ENCODE peak calls at places on chromosomes 1 and 21, in five cellular contexts. One of them, this sample, is unnamed.

GRCh38 chr1:41670558-41670957 is 186.1 kb upstream of the EDN2 start:
- DNase-seq in sigmoid colon: no peak
- DNase-seq in endodermal cell: no peak
- DNase-seq in body of pancreas: no peak
- DNase-seq in cardiac muscle cell: peak
- DNase-seq in this sample: no peak

GRCh38 chr1:38064232-38064903 is 17.8 kb upstream of the POU3F1 start:
- DNase-seq in sigmoid colon: no peak
- DNase-seq in endodermal cell: peak
- DNase-seq in body of pancreas: no peak
- DNase-seq in cardiac muscle cell: peak
- DNase-seq in this sample: no peak

GRCh38 chr1:97034651-97035050 is 313.1 kb downstream of the PTBP2 start:
- DNase-seq in sigmoid colon: no peak
- DNase-seq in endodermal cell: no peak
- DNase-seq in body of pancreas: no peak
- DNase-seq in cardiac muscle cell: no peak
- DNase-seq in this sample: no peak

GRCh38 chr1:229300099-229300757 is 29.3 kb downstream of the RAB4A start:
- DNase-seq in sigmoid colon: no peak
- DNase-seq in endodermal cell: no peak
- DNase-seq in body of pancreas: no peak
- DNase-seq in cardiac muscle cell: no peak
- DNase-seq in this sample: no peak

GRCh38 chr21:37983336-37984095 is 67.3 kb upstream of the KCNJ6 start:
- DNase-seq in sigmoid colon: no peak
- DNase-seq in endodermal cell: no peak
- DNase-seq in body of pancreas: no peak
- DNase-seq in cardiac muscle cell: no peak
- DNase-seq in this sample: no peak

GRCh38 chr1:220431840-220432239 is 96.1 kb upstream of the MARK1 start:
- DNase-seq in sigmoid colon: no peak
- DNase-seq in endodermal cell: no peak
- DNase-seq in body of pancreas: no peak
- DNase-seq in cardiac muscle cell: no peak
- DNase-seq in this sample: no peak

GRCh38 chr1:239951518-239952130 is 140.1 kb upstream of the FMN2 start:
- DNase-seq in sigmoid colon: no peak
- DNase-seq in endodermal cell: peak
- DNase-seq in body of pancreas: peak
- DNase-seq in cardiac muscle cell: peak
- DNase-seq in this sample: peak

GRCh38 chr1:196317535-196318522 is 290.4 kb downstream of the KCNT2 start:
- DNase-seq in sigmoid colon: no peak
- DNase-seq in endodermal cell: peak
- DNase-seq in body of pancreas: peak
- DNase-seq in cardiac muscle cell: peak
- DNase-seq in this sample: peak

GRCh38 chr1:156660752-156661112 is 16.5 kb downstream of the NES start:
- DNase-seq in sigmoid colon: no peak
- DNase-seq in endodermal cell: peak
- DNase-seq in body of pancreas: no peak
- DNase-seq in cardiac muscle cell: no peak
- DNase-seq in this sample: no peak

GRCh38 chr21:27346041-27346448 is 379.2 kb upstream of the ADAMTS5 start:
- DNase-seq in sigmoid colon: no peak
- DNase-seq in endodermal cell: no peak
- DNase-seq in body of pancreas: no peak
- DNase-seq in cardiac muscle cell: peak
- DNase-seq in this sample: no peak

GRCh38 chr1:36248250-36248894 is 24.1 kb downstream of the THRAP3 start:
- DNase-seq in sigmoid colon: peak
- DNase-seq in endodermal cell: no peak
- DNase-seq in body of pancreas: peak
- DNase-seq in cardiac muscle cell: peak
- DNase-seq in this sample: no peak

GRCh38 chr1:212607924-212608208 is 695 bp upstream of the ATF3 start:
- DNase-seq in sigmoid colon: no peak
- DNase-seq in endodermal cell: no peak
- DNase-seq in body of pancreas: no peak
- DNase-seq in cardiac muscle cell: no peak
- DNase-seq in this sample: peak

GRCh38 chr1:234842726-234843641 is 233.0 kb upstream of the IRF2BP2 start:
- DNase-seq in sigmoid colon: no peak
- DNase-seq in endodermal cell: peak
- DNase-seq in body of pancreas: no peak
- DNase-seq in cardiac muscle cell: peak
- DNase-seq in this sample: no peak

GRCh38 chr1:15957221-15958090 is 18.4 kb downstream of the ZBTB17 start:
- DNase-seq in sigmoid colon: no peak
- DNase-seq in endodermal cell: peak
- DNase-seq in body of pancreas: no peak
- DNase-seq in cardiac muscle cell: no peak
- DNase-seq in this sample: peak

GRCh38 chr1:205226868-205227583 is 720 bp upstream of the TMCC2 start:
- DNase-seq in sigmoid colon: no peak
- DNase-seq in endodermal cell: no peak
- DNase-seq in body of pancreas: no peak
- DNase-seq in cardiac muscle cell: peak
- DNase-seq in this sample: no peak

GRCh38 chr1:221316491-221317056 is 425.3 kb downstream of the DUSP10 start:
- DNase-seq in sigmoid colon: no peak
- DNase-seq in endodermal cell: no peak
- DNase-seq in body of pancreas: no peak
- DNase-seq in cardiac muscle cell: peak
- DNase-seq in this sample: no peak

GRCh38 chr1:190138266-190138665 is 339.4 kb downstream of the BRINP3 start:
- DNase-seq in sigmoid colon: no peak
- DNase-seq in endodermal cell: no peak
- DNase-seq in body of pancreas: no peak
- DNase-seq in cardiac muscle cell: no peak
- DNase-seq in this sample: no peak

GRCh38 chr1:41383094-41383852 is 22.0 kb downstream of the FOXO6 start:
- DNase-seq in sigmoid colon: no peak
- DNase-seq in endodermal cell: peak
- DNase-seq in body of pancreas: no peak
- DNase-seq in cardiac muscle cell: peak
- DNase-seq in this sample: no peak

GRCh38 chr1:41341756-41342562 is 19.3 kb upstream of the FOXO6 start:
- DNase-seq in sigmoid colon: no peak
- DNase-seq in endodermal cell: peak
- DNase-seq in body of pancreas: peak
- DNase-seq in cardiac muscle cell: peak
- DNase-seq in this sample: no peak

GRCh38 chr21:39377444-39378050 is 28.7 kb upstream of the HMGN1 start:
- DNase-seq in sigmoid colon: no peak
- DNase-seq in endodermal cell: peak
- DNase-seq in body of pancreas: no peak
- DNase-seq in cardiac muscle cell: peak
- DNase-seq in this sample: no peak

GRCh38 chr1:67563684-67564083 is 121.3 kb upstream of the GADD45A start:
- DNase-seq in sigmoid colon: no peak
- DNase-seq in endodermal cell: no peak
- DNase-seq in body of pancreas: no peak
- DNase-seq in cardiac muscle cell: no peak
- DNase-seq in this sample: no peak

GRCh38 chr1:67564193-67564592 is 120.8 kb upstream of the GADD45A start:
- DNase-seq in sigmoid colon: peak
- DNase-seq in endodermal cell: no peak
- DNase-seq in body of pancreas: no peak
- DNase-seq in cardiac muscle cell: no peak
- DNase-seq in this sample: no peak

GRCh38 chr1:67560580-67561285 is 124.3 kb upstream of the GADD45A start:
- DNase-seq in sigmoid colon: peak
- DNase-seq in endodermal cell: no peak
- DNase-seq in body of pancreas: no peak
- DNase-seq in cardiac muscle cell: peak
- DNase-seq in this sample: no peak

GRCh38 chr1:67559222-67559700 is 125.7 kb upstream of the GADD45A start:
- DNase-seq in sigmoid colon: peak
- DNase-seq in endodermal cell: peak
- DNase-seq in body of pancreas: no peak
- DNase-seq in cardiac muscle cell: peak
- DNase-seq in this sample: no peak

DNA sequence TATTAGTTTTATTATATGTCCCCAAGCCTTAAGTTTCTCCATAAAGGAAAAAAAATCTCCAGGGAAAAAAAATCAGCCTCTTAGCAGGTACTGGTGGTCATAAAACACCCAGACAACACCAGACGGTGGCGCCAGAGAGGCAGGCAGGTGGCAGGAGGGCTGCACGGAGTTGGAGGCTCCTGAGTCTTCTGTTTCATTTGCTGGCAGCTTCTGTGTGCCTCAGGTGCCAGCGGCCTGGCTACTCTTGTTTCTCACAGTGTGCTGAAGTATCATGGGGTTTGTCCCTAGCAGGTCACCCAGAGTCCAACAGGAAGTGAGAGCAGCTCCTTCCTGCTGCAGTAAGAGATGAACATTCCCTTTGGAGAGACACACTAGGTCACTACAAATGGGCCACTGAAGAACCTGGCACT is 123.3 kb upstream of the GADD45A start:
- DNase-seq in sigmoid colon: peak
- DNase-seq in endodermal cell: peak
- DNase-seq in body of pancreas: peak
- DNase-seq in cardiac muscle cell: peak
- DNase-seq in this sample: peak
- TF ChIP-seq CTCF in sigmoid colon: peak
- TF ChIP-seq CTCF in endodermal cell: peak
- TF ChIP-seq CTCF in body of pancreas: peak
- TF ChIP-seq CTCF in cardiac muscle cell: peak
- TF ChIP-seq CTCF in this sample: peak

GRCh38 chr1:231724876-231725647 is 98.5 kb downstream of the DISC1 start:
- DNase-seq in sigmoid colon: no peak
- DNase-seq in endodermal cell: peak
- DNase-seq in body of pancreas: no peak
- DNase-seq in cardiac muscle cell: peak
- DNase-seq in this sample: peak
- TF ChIP-seq CTCF in sigmoid colon: no peak
- TF ChIP-seq CTCF in endodermal cell: peak
- TF ChIP-seq CTCF in body of pancreas: peak
- TF ChIP-seq CTCF in cardiac muscle cell: peak
- TF ChIP-seq CTCF in this sample: peak

DNA sequence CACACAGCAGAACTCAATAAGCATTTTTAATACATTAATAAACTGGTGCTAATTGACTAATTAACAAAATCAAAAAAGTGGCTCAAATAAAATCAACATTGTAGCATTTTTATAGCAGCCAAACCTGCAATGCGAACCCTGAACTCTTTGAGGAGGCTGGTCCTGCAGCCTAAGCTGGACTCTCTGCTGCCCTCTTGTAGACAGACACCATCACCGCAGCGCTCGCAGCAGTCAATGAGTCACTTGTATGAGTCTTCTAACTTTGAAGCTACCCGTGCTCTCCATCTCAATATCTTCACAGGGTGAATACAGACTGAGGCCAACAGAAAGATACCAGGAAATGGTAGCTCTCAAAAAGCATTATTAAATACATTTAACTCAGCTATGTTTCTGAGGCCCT is 9.7 kb upstream of the KRTAP7-1 start:
- DNase-seq in sigmoid colon: no peak
- DNase-seq in endodermal cell: peak
- DNase-seq in body of pancreas: peak
- DNase-seq in cardiac muscle cell: peak
- DNase-seq in this sample: peak
- TF ChIP-seq CTCF in sigmoid colon: no peak
- TF ChIP-seq CTCF in endodermal cell: peak
- TF ChIP-seq CTCF in body of pancreas: peak
- TF ChIP-seq CTCF in cardiac muscle cell: no peak
- TF ChIP-seq CTCF in this sample: peak

DNA sequence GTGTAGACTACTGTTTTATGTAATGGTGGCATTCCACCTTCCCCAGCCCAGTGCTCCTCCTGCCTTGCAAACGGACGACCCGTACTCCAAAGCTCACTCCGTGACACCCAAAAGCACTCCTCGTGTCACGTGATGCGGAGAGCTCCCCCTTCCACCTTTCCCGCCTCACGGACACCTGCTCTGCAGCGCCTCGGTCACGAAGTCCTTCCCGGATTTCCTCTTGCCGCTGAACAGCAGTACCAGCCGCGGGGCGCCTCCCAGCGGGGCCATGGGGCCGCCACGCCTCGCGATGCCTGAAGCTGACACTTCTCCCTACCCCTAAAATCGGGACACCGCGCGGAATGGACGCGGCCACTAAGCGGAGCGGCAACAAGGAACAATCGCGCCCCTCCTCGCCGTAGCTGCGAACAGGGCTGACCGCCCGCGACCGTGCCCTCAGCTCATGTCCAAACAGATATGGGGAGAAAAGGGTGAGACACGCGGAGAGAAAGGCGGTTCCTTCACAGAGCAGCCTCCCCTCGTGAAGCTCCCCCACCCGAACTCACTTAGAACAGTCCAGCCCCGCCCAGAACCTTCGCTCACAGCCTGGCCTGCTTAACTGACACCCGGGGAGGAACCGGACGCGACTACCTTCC is at the start of gene PMVK:
- DNase-seq in sigmoid colon: peak
- DNase-seq in endodermal cell: peak
- DNase-seq in body of pancreas: peak
- DNase-seq in cardiac muscle cell: peak
- DNase-seq in this sample: peak
- TF ChIP-seq CTCF in sigmoid colon: peak
- TF ChIP-seq CTCF in endodermal cell: peak
- TF ChIP-seq CTCF in body of pancreas: peak
- TF ChIP-seq CTCF in cardiac muscle cell: peak
- TF ChIP-seq CTCF in this sample: no peak

GRCh38 chr1:55466343-55466742 is 251.2 kb upstream of the USP24 start:
- DNase-seq in sigmoid colon: no peak
- DNase-seq in endodermal cell: no peak
- DNase-seq in body of pancreas: no peak
- DNase-seq in cardiac muscle cell: no peak
- DNase-seq in this sample: no peak

GRCh38 chr1:55468438-55468837 is 253.3 kb upstream of the USP24 start:
- DNase-seq in sigmoid colon: no peak
- DNase-seq in endodermal cell: no peak
- DNase-seq in body of pancreas: no peak
- DNase-seq in cardiac muscle cell: no peak
- DNase-seq in this sample: no peak

GRCh38 chr1:55464550-55464949 is 249.4 kb upstream of the USP24 start:
- DNase-seq in sigmoid colon: no peak
- DNase-seq in endodermal cell: no peak
- DNase-seq in body of pancreas: no peak
- DNase-seq in cardiac muscle cell: no peak
- DNase-seq in this sample: no peak

GRCh38 chr1:55463814-55464445 is 248.8 kb upstream of the USP24 start:
- DNase-seq in sigmoid colon: peak
- DNase-seq in endodermal cell: no peak
- DNase-seq in body of pancreas: no peak
- DNase-seq in cardiac muscle cell: no peak
- DNase-seq in this sample: no peak

GRCh38 chr1:55466921-55467320 is 251.8 kb upstream of the USP24 start:
- DNase-seq in sigmoid colon: no peak
- DNase-seq in endodermal cell: no peak
- DNase-seq in body of pancreas: no peak
- DNase-seq in cardiac muscle cell: no peak
- DNase-seq in this sample: no peak
- TF ChIP-seq CTCF in sigmoid colon: no peak
- TF ChIP-seq CTCF in endodermal cell: no peak
- TF ChIP-seq CTCF in body of pancreas: no peak
- TF ChIP-seq CTCF in cardiac muscle cell: no peak
- TF ChIP-seq CTCF in this sample: no peak

This sample was measured in endothelial cell.